ENCODE peak calls at places on chromosomes 16 and 17, in four cellular contexts. A is K562, C is SK-N-SH, X is HepG2. W is an unnamed sample.

GRCh38 chr16:86984975-86985655 is 332.1 kb downstream of the C16orf95 start:
- DNase-seq in A (no peak), C (no peak), X (no peak), W (peak)

GRCh38 chr16:75023019-75023418 is 24.2 kb downstream of the ZNRF1 start:
- DNase-seq in A (no peak), C (no peak), X (no peak), W (no peak)

GRCh38 chr17:44733753-44734152 is 25.0 kb upstream of the ADAM11 start:
- DNase-seq in A (no peak), C (no peak), X (peak), W (peak)

GRCh38 chr16:62036807-62037135 is 533 bp upstream of the CDH8 start:
- DNase-seq in A (no peak), C (no peak), X (no peak), W (peak)

GRCh38 chr16:87424260-87424659 is 32.1 kb downstream of the MAP1LC3B start:
- DNase-seq in A (no peak), C (no peak), X (no peak), W (no peak)

GRCh38 chr16:87952751-87953150 is 1.5 kb downstream of the BANP start:
- DNase-seq in A (no peak), C (no peak), X (no peak), W (no peak)

GRCh38 chr17:682150-682549 is 32.5 kb downstream of the VPS53 start:
- DNase-seq in A (no peak), C (no peak), X (no peak), W (no peak)

GRCh38 chr16:50067290-50067853 is 1.6 kb downstream of the HEATR3 start:
- DNase-seq in A (peak), C (peak), X (peak), W (no peak)

GRCh38 chr16:27762441-27762840 is 212.5 kb downstream of the KATNIP start:
- DNase-seq in A (no peak), C (no peak), X (no peak), W (no peak)

GRCh38 chr17:19341641-19342610 is 20.6 kb downstream of the B9D1 start:
- DNase-seq in A (no peak), C (peak), X (no peak), W (peak)

GRCh38 chr16:58459344-58460218 is 40.4 kb upstream of the NDRG4 start:
- DNase-seq in A (no peak), C (no peak), X (peak), W (no peak)

DNA sequence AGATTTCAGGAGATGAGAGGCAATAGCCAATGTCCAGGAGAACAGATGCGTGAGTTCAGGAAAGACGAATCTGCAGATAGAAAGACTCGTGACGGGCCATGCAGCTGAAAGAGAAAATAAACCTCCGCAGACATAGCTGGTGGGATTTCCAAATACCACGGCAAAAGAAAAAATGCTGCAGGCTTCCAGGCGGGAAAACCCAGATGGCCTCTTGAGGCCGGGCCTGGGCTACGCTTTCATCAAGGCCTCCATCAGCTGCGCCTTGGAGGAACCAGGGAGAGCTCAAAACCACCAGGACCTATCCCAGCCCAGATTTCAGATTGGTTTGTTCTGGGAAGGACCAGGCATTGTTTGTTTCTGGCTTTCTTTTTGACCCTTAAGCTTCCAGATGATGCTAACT is 16.7 kb downstream of the CCDC40 start:
- DNase-seq in A (no peak), C (peak), X (no peak), W (no peak)
- TF ChIP-seq FOXJ3 in A (no peak), C (no peak), X (no peak), W (no peak)

GRCh38 chr16:83420206-83420760 is 387.5 kb upstream of the HSBP1 start:
- DNase-seq in A (no peak), C (no peak), X (peak), W (no peak)
- TF ChIP-seq FOXJ3 in A (no peak), C (no peak), X (no peak), W (no peak)

DNA sequence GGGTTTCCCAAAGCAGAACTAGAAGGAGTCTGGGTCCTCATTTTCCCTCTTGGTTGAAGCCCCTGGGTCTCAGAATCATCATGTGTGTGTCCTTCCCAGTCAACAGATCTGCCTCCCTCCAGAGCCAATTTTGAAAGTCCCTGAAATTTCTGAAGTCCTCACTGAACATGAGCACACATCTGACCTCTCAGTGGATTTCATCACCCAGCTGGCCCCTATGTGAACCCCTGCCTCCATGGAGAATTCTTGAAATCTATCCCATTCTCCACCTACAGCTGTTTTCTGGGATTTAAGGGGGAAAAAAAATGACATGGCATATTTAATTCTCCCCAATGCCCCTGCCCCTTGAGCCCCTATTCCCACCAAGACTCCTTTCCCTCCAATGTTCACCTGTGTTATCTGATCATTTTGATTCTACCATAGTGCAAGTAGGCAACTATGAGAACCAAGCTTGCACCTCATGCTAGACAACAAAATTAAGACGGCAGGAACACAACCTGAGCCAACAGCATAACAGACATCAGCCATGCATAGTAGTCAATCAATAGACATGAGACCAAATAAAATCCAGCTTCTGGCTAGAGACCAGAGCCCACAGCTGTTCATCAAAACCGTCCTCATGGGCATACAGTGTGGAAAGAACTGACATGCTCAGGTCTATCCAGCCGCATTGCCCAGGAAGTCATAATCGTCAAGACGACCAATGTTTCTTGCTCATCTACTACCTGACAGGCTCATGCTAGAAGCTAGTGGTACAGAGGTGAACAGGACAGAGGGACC is 14.9 kb downstream of the SOX9 start:
- DNase-seq in A (no peak), C (no peak), X (no peak), W (no peak)
- TF ChIP-seq FOXJ3 in A (no peak), C (no peak), X (no peak), W (no peak)

DNA sequence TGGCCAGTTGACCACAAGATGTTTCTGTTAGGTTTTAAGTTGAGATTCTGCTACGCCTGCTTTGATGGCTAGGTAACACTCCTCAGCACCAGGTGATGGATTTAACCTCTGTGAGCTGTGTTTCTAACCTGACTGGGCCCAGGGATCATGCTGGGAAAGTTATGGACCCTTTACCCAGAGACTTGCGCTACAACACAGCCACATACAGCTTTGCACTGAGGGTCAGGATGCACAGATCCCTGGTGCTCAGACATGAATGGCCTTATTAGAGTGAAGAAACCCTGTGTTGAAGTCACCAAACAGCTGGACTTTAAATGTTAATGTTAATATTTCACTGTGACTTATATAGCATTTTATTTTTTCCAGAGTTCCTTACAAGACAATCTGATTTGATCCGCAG is 114.3 kb downstream of the MSI2 start:
- DNase-seq in A (no peak), C (no peak), X (no peak), W (no peak)
- TF ChIP-seq FOXJ3 in A (no peak), C (no peak), X (no peak), W (no peak)

W was measured in WTC11.